ENCODE peak calls at places on chromosomes 16 and 17, in ten cellular contexts. Y is EH; Z is GM12892; L is thoracic aorta; H is EL; R is COLO829; P is adipocyte; O is ascending aorta; W is CD8-positive, alpha-beta memory T cell; U is GM12864. S is an unnamed sample.

GRCh38 chr17:28983286-28984240 is 22.3 kb downstream of the SEZ6 start:
- DNase-seq in O (no peak), P (no peak), H (no peak), U (no peak), R (no peak), W (no peak), L (no peak), Z (no peak), Y (peak; percentile 25), S (no peak)

GRCh38 chr17:43758497-43759174 is at the start of gene SOST:
- DNase-seq in P (no peak), U (no peak), L (no peak), R (no peak), Z (no peak), H (no peak), O (no peak), Y (no peak), W (no peak), S (no peak)

GRCh38 chr16:11203111-11203623 is 52.8 kb downstream of the SOCS1 start:
- DNase-seq in L (no peak), P (no peak), R (no peak), U (no peak), W (no peak), Z (no peak), O (no peak), H (no peak), Y (no peak), S (no peak)

GRCh38 chr17:17712268-17712924 is 31.1 kb downstream of the RAI1 start:
- DNase-seq in Y (peak; percentile 87), L (no peak), O (no peak), P (peak; percentile 89), W (no peak), H (peak; percentile 83), Z (peak; percentile 61), U (peak; percentile 44), R (no peak), S (no peak)

GRCh38 chr17:80882926-80883685 is 108.5 kb upstream of the CHMP6 start:
- DNase-seq in W (no peak), Y (no peak), P (no peak), H (no peak), U (no peak), O (no peak), R (no peak), Z (no peak), L (no peak), S (no peak)

GRCh38 chr17:3710951-3711383 is 12.7 kb upstream of the HASPIN start:
- DNase-seq in R (no peak), Y (peak; percentile 75), P (peak; percentile 8), H (peak; percentile 77), L (no peak), U (peak; percentile 99), O (no peak), W (peak; percentile 83), Z (peak; percentile 72), S (no peak)

GRCh38 chr16:56190903-56191806 is at the start of gene GNAO1:
- DNase-seq in Z (peak; percentile 36), P (peak; percentile 85), H (peak; percentile 82), L (no peak), U (no peak), R (peak; percentile 18), W (peak; percentile 26), Y (peak; percentile 81), O (peak; percentile 79), S (peak; percentile 72)

GRCh38 chr17:55322451-55322985 is 57.8 kb downstream of the HLF start:
- DNase-seq in H (peak; percentile 44), Y (peak; percentile 76), Z (no peak), O (no peak), L (no peak), P (no peak), U (no peak), R (no peak), W (no peak), S (no peak)

GRCh38 chr17:47736501-47737211 is 3.6 kb downstream of the TBX21 start:
- DNase-seq in W (no peak), O (peak; percentile 27), R (no peak), H (no peak), P (no peak), U (no peak), Z (no peak), L (no peak), Y (no peak), S (no peak)

GRCh38 chr17:1031711-1032110 is 34.8 kb downstream of the TIMM22 start:
- DNase-seq in Y (peak; percentile 44), O (peak; percentile 78), P (no peak), L (no peak), U (no peak), H (no peak), R (peak; percentile 16), W (no peak), Z (no peak), S (peak; percentile 41)

GRCh38 chr16:75264999-75265910 is 13.8 kb upstream of the BCAR1 start:
- DNase-seq in H (peak; percentile 38), L (no peak), Y (no peak), P (peak; percentile 72), O (peak; percentile 72), U (no peak), Z (peak; percentile 69), W (no peak), R (no peak), S (no peak)

GRCh38 chr17:20066253-20066652 is 57.1 kb downstream of the SPECC1 start:
- DNase-seq in Z (no peak), U (no peak), Y (peak; percentile 84), R (no peak), H (peak; percentile 67), W (no peak), P (peak; percentile 85), O (peak; percentile 86), L (peak; percentile 22), S (no peak)

GRCh38 chr16:30041841-30042240 is 10.8 kb upstream of the TLCD3B start:
- DNase-seq in O (no peak), Y (peak; percentile 63), W (no peak), R (no peak), H (peak; percentile 49), U (no peak), P (peak; percentile 77), Z (no peak), L (no peak), S (no peak)

GRCh38 chr16:89193021-89193575 is 7.2 kb downstream of the SLC22A31 start:
- DNase-seq in U (no peak), Z (peak; percentile 73), Y (peak; percentile 70), W (no peak), H (peak; percentile 61), P (no peak), O (peak; percentile 66), R (peak; percentile 66), L (no peak), S (no peak)

GRCh38 chr16:83779881-83780280 is 27.9 kb upstream of the HSBP1 start:
- DNase-seq in H (peak; percentile 58), O (no peak), U (no peak), L (no peak), Y (peak; percentile 84), Z (no peak), W (no peak), R (peak; percentile 45), P (peak; percentile 74), S (no peak)

GRCh38 chr17:28541439-28541838 is 11.0 kb downstream of the UNC119 start:
- DNase-seq in R (no peak), P (no peak), Z (no peak), L (no peak), H (no peak), U (no peak), O (no peak), W (no peak), Y (no peak), S (no peak)

GRCh38 chr16:27779719-27780161 is 229.8 kb downstream of the KATNIP start:
- DNase-seq in Z (no peak), L (no peak), U (no peak), R (no peak), O (no peak), P (peak; percentile 48), Y (peak; percentile 36), H (peak; percentile 20), W (no peak), S (peak; percentile 43)

GRCh38 chr16:57937861-57938260 is 33.1 kb downstream of the CNGB1 start:
- DNase-seq in O (no peak), H (no peak), U (no peak), Z (no peak), L (no peak), W (no peak), P (no peak), R (no peak), Y (no peak), S (no peak)

GRCh38 chr17:43453331-43453812 is 30.4 kb upstream of the DHX8 start:
- DNase-seq in Z (no peak), R (no peak), P (no peak), O (no peak), L (no peak), H (no peak), U (no peak), Y (no peak), W (no peak), S (no peak)

GRCh38 chr17:61065263-61065773 is 334.3 kb upstream of the TBX2 start:
- DNase-seq in P (peak; percentile 70), Y (peak; percentile 75), O (no peak), H (peak; percentile 48), Z (no peak), W (no peak), U (no peak), L (no peak), R (peak; percentile 40), S (no peak)

GRCh38 chr16:11052080-11052808 is 107.9 kb downstream of the CLEC16A start:
- DNase-seq in Z (peak; percentile 57), Y (no peak), P (no peak), R (no peak), O (no peak), W (peak; percentile 16), L (no peak), U (peak; percentile 68), H (no peak), S (no peak)

GRCh38 chr17:58092101-58092796 is 9.0 kb downstream of the DYNLL2 start:
- DNase-seq in W (no peak), Z (no peak), L (no peak), H (no peak), P (no peak), O (no peak), R (no peak), U (no peak), Y (no peak), S (no peak)

GRCh38 chr17:77501751-77502625 is 361.2 kb downstream of the SEC14L1 start:
- DNase-seq in Z (no peak), W (no peak), Y (no peak), R (no peak), U (no peak), H (no peak), P (no peak), L (no peak), O (no peak), S (no peak)

GRCh38 chr17:82697808-82698064 is 762 bp downstream of the RAB40B start:
- DNase-seq in Z (no peak), P (no peak), L (no peak), W (no peak), H (no peak), O (no peak), R (no peak), Y (no peak), U (no peak), S (no peak)

GRCh38 chr16:55842369-55843104 is 9.6 kb upstream of the CES1 start:
- DNase-seq in U (no peak), L (no peak), Y (peak; percentile 54), R (peak; percentile 40), O (no peak), Z (peak; percentile 29), W (peak; percentile 12), H (peak; percentile 39), P (peak; percentile 80), S (no peak)

GRCh38 chr17:1116602-1117001 is 63.2 kb downstream of the ABR start:
- DNase-seq in O (no peak), L (no peak), H (no peak), P (no peak), U (no peak), W (no peak), Z (no peak), R (no peak), Y (no peak), S (no peak)

GRCh38 chr17:5418858-5419355 is 555 bp downstream of the NUP88 start:
- DNase-seq in H (peak; percentile 34), O (peak; percentile 65), Y (peak; percentile 41), R (no peak), U (peak; percentile 95), P (peak; percentile 70), W (peak; percentile 80), L (no peak), Z (peak; percentile 47), S (no peak)

GRCh38 chr16:85843471-85844168 is 44.1 kb downstream of the COX4I1 start:
- DNase-seq in Y (no peak), O (no peak), R (no peak), W (no peak), P (no peak), Z (no peak), L (no peak), H (no peak), U (no peak), S (no peak)

S was measured in anterior cingulate cortex.